ENCODE peak calls at places on chromosome 17, in five cellular contexts. S, K, X, I and P are unnamed samples.
A peak's percentile ranks its signal among the peaks of the same experiment; 100 is the strongest.

GRCh38 chr17:42303694-42304093 is 15.4 kb downstream of the STAT5A start:
- DNase-seq in S (no peak), K (no peak), X (no peak), I (no peak), P (no peak)

GRCh38 chr17:65593870-65594584 is 32.6 kb upstream of the AXIN2 start:
- DNase-seq in S (peak; percentile 32), K (peak; percentile 59), X (no peak), I (no peak), P (peak; percentile 16)

GRCh38 chr17:17107891-17108680 is 65.8 kb downstream of the MPRIP start:
- DNase-seq in S (no peak), K (no peak), X (no peak), I (no peak), P (no peak)

GRCh38 chr17:40538019-40538935 is 27.0 kb downstream of the CCR7 start:
- DNase-seq in S (no peak), K (no peak), X (peak; percentile 86), I (peak; percentile 85), P (peak; percentile 37)

GRCh38 chr17:17782425-17783120 is 54.2 kb downstream of the SREBF1 start:
- DNase-seq in S (no peak), K (peak; percentile 72), X (no peak), I (no peak), P (peak; percentile 28)

GRCh38 chr17:69528035-69528434 is 113.5 kb downstream of the MAP2K6 start:
- DNase-seq in S (no peak), K (no peak), X (no peak), I (no peak), P (no peak)

GRCh38 chr17:56835259-56835575 is 1.3 kb downstream of the DGKE start:
- DNase-seq in S (no peak), K (no peak), X (no peak), I (no peak), P (peak; percentile 16)

GRCh38 chr17:32285286-32285685 is 19.7 kb downstream of the RHBDL3 start:
- DNase-seq in S (no peak), K (no peak), X (no peak), I (no peak), P (no peak)

GRCh38 chr17:49995055-49995738 is at the start of gene DLX3:
- DNase-seq in S (no peak), K (peak; percentile 95), X (peak; percentile 89), I (peak; percentile 76), P (peak; percentile 58)

GRCh38 chr17:21297026-21297520 is 12.6 kb downstream of the MAP2K3 start:
- DNase-seq in S (no peak), K (no peak), X (peak; percentile 67), I (no peak), P (peak; percentile 24)

GRCh38 chr17:68053237-68054030 is 17.9 kb downstream of the KPNA2 start:
- DNase-seq in S (peak; percentile 94), K (no peak), X (no peak), I (peak; percentile 20), P (peak; percentile 98)

GRCh38 chr17:66661411-66661843 is 173.5 kb upstream of the CACNG5 start:
- DNase-seq in S (no peak), K (no peak), X (no peak), I (no peak), P (no peak)

GRCh38 chr17:61009619-61010018 is 332.0 kb downstream of the BCAS3 start:
- DNase-seq in S (no peak), K (no peak), X (no peak), I (no peak), P (no peak)

GRCh38 chr17:62653002-62653830 is 25.7 kb downstream of the MRC2 start:
- DNase-seq in S (no peak), K (peak; percentile 95), X (peak; percentile 90), I (peak; percentile 67), P (peak; percentile 74)

GRCh38 chr17:74512624-74513084 is 18.6 kb downstream of the CD300LB start:
- DNase-seq in S (no peak), K (no peak), X (no peak), I (peak; percentile 51), P (no peak)

GRCh38 chr17:80872999-80873951 is 118.4 kb upstream of the CHMP6 start:
- DNase-seq in S (no peak), K (peak; percentile 93), X (peak; percentile 66), I (no peak), P (peak; percentile 75)

GRCh38 chr17:37056622-37057021 is 107.9 kb downstream of the AATF start:
- DNase-seq in S (no peak), K (no peak), X (no peak), I (no peak), P (no peak)

GRCh38 chr17:75498019-75498725 is 17.2 kb downstream of the CASKIN2 start:
- DNase-seq in S (no peak), K (no peak), X (no peak), I (no peak), P (no peak)

GRCh38 chr17:40540448-40540847 is 24.8 kb downstream of the CCR7 start:
- DNase-seq in S (no peak), K (no peak), X (peak; percentile 51), I (no peak), P (no peak)

GRCh38 chr17:14206891-14207290 is 29.8 kb downstream of the CDRT15 start:
- DNase-seq in S (no peak), K (no peak), X (no peak), I (no peak), P (no peak)

GRCh38 chr17:18974407-18975149 is 22.6 kb downstream of the SLC5A10 start:
- DNase-seq in S (no peak), K (no peak), X (no peak), I (no peak), P (peak; percentile 48)

GRCh38 chr17:7046127-7046724 is 2.3 kb upstream of the SLC16A11 start:
- DNase-seq in S (no peak), K (peak; percentile 54), X (peak; percentile 94), I (peak; percentile 93), P (peak; percentile 39)
- TF ChIP-seq CTCF in S (no peak), K (no peak), X (no peak), I (no peak), P (no peak)

GRCh38 chr17:29590979-29591736 is 1.7 kb upstream of the GIT1 start:
- DNase-seq in S (no peak), K (peak; percentile 76), X (peak; percentile 76), I (peak; percentile 39), P (no peak)
- H3K4me3 ChIP-seq in S (peak overlapping the region; percentile 43), K (peak overlapping the region; percentile 57), X (peak overlapping the region; percentile 60), I (no peak overlapping the region), P (peak overlapping the region; percentile 26)

DNA sequence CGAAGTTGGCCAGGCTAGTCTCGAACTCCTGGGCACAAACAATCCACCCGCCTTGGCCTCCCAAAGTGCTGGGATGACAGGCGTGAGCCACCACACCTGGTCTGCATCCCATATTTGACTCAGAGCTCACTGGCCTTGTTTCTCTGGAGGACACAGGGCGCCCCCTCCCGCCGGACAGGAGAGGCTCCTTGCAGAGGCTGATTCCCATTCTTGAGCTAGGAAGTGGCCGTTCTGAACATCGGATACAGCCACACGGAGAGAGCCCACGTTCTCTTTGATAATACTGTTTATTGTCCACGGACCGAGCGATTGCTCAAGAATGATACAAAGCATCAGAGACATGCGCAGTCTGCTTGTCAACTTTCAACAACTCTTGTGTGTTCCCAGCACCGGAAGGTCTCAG is 12.1 kb upstream of the USP36 start:
- DNase-seq in S (no peak), K (no peak), X (no peak), I (no peak), P (no peak)
- TF ChIP-seq CTCF in S (peak; percentile 19), K (peak; percentile 31), X (peak; percentile 24), I (no peak), P (no peak)

GRCh38 chr17:48575673-48576478 is 2.3 kb downstream of the HOXB4 start:
- DNase-seq in S (no peak), K (peak; percentile 52), X (no peak), I (no peak), P (no peak)
- H3K4me3 ChIP-seq in S (no peak overlapping the region), K (no peak overlapping the region), X (peak overlapping the region; percentile 59), I (no peak overlapping the region), P (no peak overlapping the region)